ENCODE peak calls at places on chromosomes 2 and 18, in eight cellular contexts. R is glutamatergic neuron, I is fibroblast of lung, S is BJ, Y is fibroblast of mammary gland, N is GM12864, H is mammary epithelial cell, A is MM.1S. P is an unnamed sample.

GRCh38 chr2:201191132-201191875 is 8.4 kb downstream of the CASP10 start:
- DNase-seq in R (no peak), I (no peak), S (no peak), Y (peak), N (peak), H (no peak), A (peak), P (peak)

GRCh38 chr18:57951999-57952774 is 91.8 kb upstream of the NEDD4L start:
- DNase-seq in R (no peak), I (peak), S (no peak), Y (peak), N (no peak), H (peak), A (no peak), P (no peak)

GRCh38 chr2:62293490-62294212 is 97.7 kb downstream of the B3GNT2 start:
- DNase-seq in R (peak), I (peak), S (no peak), Y (peak), N (no peak), H (peak), A (no peak), P (peak)

GRCh38 chr2:27798948-27799645 is 27.6 kb downstream of the MRPL33 start:
- DNase-seq in R (no peak), I (peak), S (peak), Y (peak), N (no peak), H (peak), A (no peak), P (no peak)

GRCh38 chr2:43010428-43011141 is 215.8 kb downstream of the ZFP36L2 start:
- DNase-seq in R (no peak), I (no peak), S (no peak), Y (no peak), N (no peak), H (peak), A (no peak), P (no peak)

GRCh38 chr18:77130229-77131099 is 2.1 kb downstream of the MBP start:
- DNase-seq in R (no peak), I (no peak), S (no peak), Y (no peak), N (no peak), H (no peak), A (no peak), P (no peak)

GRCh38 chr2:27723372-27724144 is 48.0 kb upstream of the MRPL33 start:
- DNase-seq in R (peak), I (peak), S (no peak), Y (peak), N (no peak), H (peak), A (peak), P (peak)

GRCh38 chr2:88199912-88200682 is 30.0 kb downstream of the THNSL2 start:
- DNase-seq in R (peak), I (no peak), S (no peak), Y (no peak), N (no peak), H (peak), A (no peak), P (peak)

GRCh38 chr2:73776381-73776780 is 3.5 kb downstream of the DUSP11 start:
- DNase-seq in R (no peak), I (no peak), S (no peak), Y (no peak), N (no peak), H (no peak), A (no peak), P (no peak)

GRCh38 chr2:132477962-132478361 is 61.4 kb downstream of the GPR39 start:
- DNase-seq in R (no peak), I (no peak), S (peak), Y (peak), N (no peak), H (no peak), A (no peak), P (no peak)

GRCh38 chr18:58670561-58671121 is 624 bp upstream of the MALT1 start:
- DNase-seq in R (no peak), I (no peak), S (no peak), Y (peak), N (no peak), H (peak), A (no peak), P (no peak)

GRCh38 chr2:154466226-154466625 is 232.3 kb upstream of the KCNJ3 start:
- DNase-seq in R (no peak), I (no peak), S (no peak), Y (no peak), N (no peak), H (no peak), A (no peak), P (no peak)

GRCh38 chr2:179355881-179356280 is 91.2 kb upstream of the SESTD1 start:
- DNase-seq in R (no peak), I (no peak), S (no peak), Y (peak), N (no peak), H (peak), A (no peak), P (no peak)

GRCh38 chr2:15042824-15043223 is 410.3 kb downstream of the LRATD1 start:
- DNase-seq in R (no peak), I (peak), S (no peak), Y (peak), N (no peak), H (no peak), A (no peak), P (no peak)

GRCh38 chr2:47070920-47071824 is 83.9 kb downstream of the STPG4 start:
- DNase-seq in R (no peak), I (peak), S (no peak), Y (peak), N (peak), H (peak), A (peak), P (no peak)

GRCh38 chr2:211437396-211437795 is 881.0 kb downstream of the CPS1 start:
- DNase-seq in R (no peak), I (no peak), S (no peak), Y (no peak), N (no peak), H (no peak), A (no peak), P (no peak)

GRCh38 chr18:10318686-10318960 is 135.8 kb upstream of the APCDD1 start:
- DNase-seq in R (no peak), I (peak), S (no peak), Y (peak), N (no peak), H (no peak), A (no peak), P (no peak)

GRCh38 chr2:39632871-39633270 is 32.8 kb upstream of the TMEM178A start:
- DNase-seq in R (no peak), I (peak), S (peak), Y (peak), N (no peak), H (peak), A (no peak), P (no peak)

GRCh38 chr2:47682231-47682749 is 100.7 kb upstream of the MSH6 start:
- DNase-seq in R (no peak), I (no peak), S (no peak), Y (peak), N (no peak), H (no peak), A (no peak), P (no peak)

GRCh38 chr2:213246665-213247281 is 37.5 kb upstream of the SPAG16 start:
- DNase-seq in R (peak), I (peak), S (no peak), Y (peak), N (no peak), H (peak), A (peak), P (peak)

GRCh38 chr2:47251404-47251675 is 96.2 kb upstream of the STPG4 start:
- DNase-seq in R (no peak), I (no peak), S (no peak), Y (no peak), N (no peak), H (no peak), A (no peak), P (no peak)

GRCh38 chr2:15991231-15991630 is 50.9 kb downstream of the MYCN start:
- DNase-seq in R (no peak), I (no peak), S (no peak), Y (no peak), N (no peak), H (no peak), A (no peak), P (no peak)

GRCh38 chr2:177970670-177971454 is 101.7 kb downstream of the PDE11A start:
- DNase-seq in R (no peak), I (no peak), S (no peak), Y (no peak), N (no peak), H (no peak), A (no peak), P (no peak)

GRCh38 chr2:233848276-233848675 is 6.1 kb downstream of the HJURP start:
- DNase-seq in R (no peak), I (no peak), S (no peak), Y (no peak), N (no peak), H (no peak), A (no peak), P (no peak)

DNA sequence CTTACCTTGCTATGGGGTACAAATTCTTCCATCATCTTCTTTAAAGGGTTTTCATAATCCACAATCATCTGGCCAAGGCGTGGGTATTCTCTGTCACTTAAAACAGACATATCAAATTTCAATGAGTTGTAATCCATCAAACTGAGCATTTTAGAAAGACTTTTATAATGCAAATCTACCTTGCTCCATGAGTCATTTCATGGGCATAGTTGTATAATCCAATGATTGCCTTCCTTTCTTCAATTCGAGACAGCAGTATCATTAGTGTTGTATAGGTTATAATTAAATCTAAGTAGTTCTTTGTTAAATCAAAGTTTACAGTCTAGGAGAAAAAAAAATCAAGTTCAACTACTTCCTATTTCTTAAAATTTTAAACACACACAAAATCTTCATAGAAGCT is 36.3 kb downstream of the NCKAP1 start:
- DNase-seq in R (no peak), I (no peak), S (no peak), Y (no peak), N (no peak), H (no peak), A (no peak), P (no peak)
- TF ChIP-seq CTCF in R (no peak), I (no peak), S (no peak), Y (no peak), N (no peak), H (no peak), A (no peak), P (no peak)

DNA sequence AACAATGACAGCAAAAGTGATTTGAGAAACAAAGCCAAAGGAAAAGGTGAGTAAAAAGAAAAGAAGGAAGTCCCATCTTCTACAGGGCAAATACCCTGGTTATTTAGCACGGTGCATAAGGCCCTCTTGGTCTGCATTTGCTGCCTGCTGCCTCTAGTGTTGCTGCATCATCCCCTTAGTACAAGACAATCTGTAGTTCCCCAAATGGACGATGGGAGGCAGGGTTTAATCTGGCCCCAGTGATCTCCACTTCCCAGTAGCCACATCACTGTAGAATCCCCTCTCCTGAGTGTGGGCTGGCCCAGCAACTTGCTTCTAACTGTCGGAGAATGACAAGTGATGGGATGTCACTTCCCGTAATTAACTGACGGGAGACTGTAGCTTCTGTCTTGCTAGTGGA is 85.1 kb downstream of the CTAGE1 start:
- DNase-seq in R (no peak), I (no peak), S (no peak), Y (no peak), N (no peak), H (peak), A (no peak), P (peak)
- TF ChIP-seq CTCF in R (no peak), I (no peak), S (no peak), Y (peak), N (peak), H (peak), A (no peak), P (peak)

GRCh38 chr2:127365211-127365643 is 22.5 kb downstream of the MAP3K2 start:
- DNase-seq in R (no peak), I (no peak), S (no peak), Y (no peak), N (no peak), H (no peak), A (no peak), P (no peak)

GRCh38 chr2:127373362-127374083 is 14.3 kb downstream of the MAP3K2 start:
- DNase-seq in R (no peak), I (no peak), S (no peak), Y (no peak), N (no peak), H (no peak), A (no peak), P (no peak)

GRCh38 chr2:127370010-127370409 is 17.8 kb downstream of the MAP3K2 start:
- DNase-seq in R (no peak), I (no peak), S (no peak), Y (no peak), N (no peak), H (no peak), A (no peak), P (no peak)

GRCh38 chr2:127376265-127376664 is 11.5 kb downstream of the MAP3K2 start:
- DNase-seq in R (no peak), I (no peak), S (no peak), Y (no peak), N (no peak), H (no peak), A (no peak), P (no peak)

GRCh38 chr2:127371037-127371436 is 16.7 kb downstream of the MAP3K2 start:
- DNase-seq in R (no peak), I (no peak), S (no peak), Y (peak), N (no peak), H (no peak), A (no peak), P (no peak)
- TF ChIP-seq CTCF in R (no peak), I (no peak), S (no peak), Y (peak), N (no peak), H (no peak), A (no peak), P (no peak)

DNA sequence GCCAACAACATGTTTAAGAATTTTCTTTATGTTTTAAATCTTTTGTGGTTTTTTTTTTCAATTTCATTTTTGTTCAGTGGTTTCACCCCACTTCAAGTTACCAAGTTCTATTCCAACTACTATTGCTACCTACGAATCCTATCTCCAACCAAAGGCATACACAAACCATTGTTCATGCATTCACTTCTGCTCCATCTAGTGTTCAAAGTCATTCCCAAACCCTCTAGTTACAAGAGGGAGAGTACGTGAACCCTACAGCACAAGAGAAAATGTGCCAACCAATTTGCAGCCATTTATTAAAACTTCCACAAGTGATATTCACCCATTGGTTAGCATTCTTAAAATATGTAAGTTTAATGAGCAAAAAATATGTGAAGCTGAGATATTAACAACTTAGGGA is 295.1 kb upstream of the KYNU start:
- DNase-seq in R (no peak), I (no peak), S (no peak), Y (no peak), N (no peak), H (no peak), A (no peak), P (no peak)
- TF ChIP-seq CTCF in R (no peak), I (peak), S (no peak), Y (no peak), N (no peak), H (peak), A (no peak), P (no peak)

DNA sequence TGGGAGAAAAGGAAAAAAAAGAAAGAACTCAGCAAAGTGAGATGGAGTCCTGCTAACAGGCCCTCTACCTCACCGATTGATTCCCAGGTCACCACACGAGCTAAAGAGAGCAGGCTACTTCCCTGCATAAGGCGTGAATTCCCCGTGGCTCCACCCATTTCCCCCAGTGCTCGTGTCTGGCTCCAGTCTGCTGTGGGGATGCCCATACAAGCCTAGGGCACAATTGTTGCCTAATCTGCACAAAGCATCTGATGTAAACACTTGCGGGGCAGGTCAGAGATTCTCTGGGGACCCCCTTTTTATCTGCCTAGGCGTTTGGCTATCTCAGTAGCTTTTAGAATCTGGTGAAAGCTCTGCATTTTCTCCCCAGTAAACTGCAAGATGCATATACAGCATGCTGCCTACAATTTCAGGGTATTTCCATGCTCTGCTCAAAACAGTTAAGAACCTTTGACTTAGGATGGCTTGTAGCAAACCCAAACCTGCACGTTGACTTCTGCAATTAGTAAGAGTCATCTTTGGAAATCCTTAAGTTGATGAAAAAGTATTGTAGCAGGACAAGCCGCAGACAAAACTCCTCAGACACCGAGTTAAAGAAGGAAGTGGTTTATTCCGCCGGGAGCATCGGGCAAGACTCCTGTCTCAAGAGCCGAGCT is 34.8 kb downstream of the MYO3B start:
- DNase-seq in R (no peak), I (no peak), S (no peak), Y (no peak), N (no peak), H (no peak), A (no peak), P (no peak)
- TF ChIP-seq CTCF in R (no peak), I (no peak), S (no peak), Y (no peak), N (no peak), H (no peak), A (no peak), P (no peak)

GRCh38 chr2:83827618-83828017 is 631.5 kb downstream of the SUCLG1 start:
- DNase-seq in R (no peak), I (no peak), S (no peak), Y (no peak), N (no peak), H (no peak), A (no peak), P (no peak)
- TF ChIP-seq CTCF in R (no peak), I (no peak), S (no peak), Y (no peak), N (no peak), H (peak), A (no peak), P (peak)

DNA sequence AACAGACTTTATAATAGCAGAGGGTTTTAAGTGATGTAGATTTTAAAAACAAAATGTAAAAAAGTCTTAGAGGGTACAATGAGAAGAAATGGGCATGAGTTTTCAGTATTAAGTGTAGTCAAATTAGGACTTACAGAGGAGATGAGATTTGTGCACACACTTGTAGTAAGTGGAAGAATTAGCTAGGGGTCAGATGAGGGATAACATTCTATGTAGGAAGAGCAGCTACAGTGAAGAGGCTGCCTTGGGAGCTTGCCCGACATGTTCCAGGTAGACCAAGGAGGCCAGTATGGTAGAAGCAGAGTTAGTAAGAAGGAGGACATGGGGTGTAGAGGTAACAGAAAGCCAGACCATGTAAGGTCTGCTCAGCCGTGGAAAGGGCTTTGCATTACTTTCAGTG is 189.2 kb upstream of the DSEL start:
- DNase-seq in R (no peak), I (peak), S (no peak), Y (peak), N (no peak), H (no peak), A (no peak), P (no peak)
- TF ChIP-seq CTCF in R (no peak), I (peak), S (no peak), Y (peak), N (no peak), H (peak), A (no peak), P (peak)

GRCh38 chr2:240045098-240045497 is 8.2 kb downstream of the OR6B3 start:
- DNase-seq in R (no peak), I (no peak), S (no peak), Y (no peak), N (no peak), H (no peak), A (no peak), P (no peak)
- TF ChIP-seq CTCF in R (no peak), I (no peak), S (no peak), Y (no peak), N (no peak), H (no peak), A (no peak), P (no peak)

P was measured in endothelial cell.